ENCODE peak calls at places on chromosomes 12 and 14, in six cellular contexts. One of them, this sample, is unnamed.

GRCh38 chr14:72894623-72895378 is 900 bp upstream of the DPF3 start:
- DNase-seq in neural crest cell: peak; percentile 13
- DNase-seq in uterus: no peak
- DNase-seq in AG04449: no peak
- DNase-seq in ascending aorta: no peak
- DNase-seq in dorsolateral prefrontal cortex: no peak
- DNase-seq in this sample: no peak

GRCh38 chr12:18281941-18282340 is 20.6 kb downstream of the PIK3C2G start:
- DNase-seq in AG04449: no peak
- DNase-seq in ascending aorta: no peak
- DNase-seq in uterus: no peak
- DNase-seq in neural crest cell: no peak
- DNase-seq in dorsolateral prefrontal cortex: no peak
- DNase-seq in this sample: no peak

GRCh38 chr12:53791735-53792326 is 40.1 kb upstream of the CISTR start:
- DNase-seq in neural crest cell: peak; percentile 6
- DNase-seq in uterus: no peak
- DNase-seq in dorsolateral prefrontal cortex: no peak
- DNase-seq in AG04449: no peak
- DNase-seq in ascending aorta: no peak
- DNase-seq in this sample: no peak

GRCh38 chr14:49879683-49880204 is 13.1 kb upstream of the ARF6 start:
- DNase-seq in AG04449: no peak
- DNase-seq in ascending aorta: no peak
- DNase-seq in uterus: no peak
- DNase-seq in neural crest cell: no peak
- DNase-seq in dorsolateral prefrontal cortex: no peak
- DNase-seq in this sample: no peak

GRCh38 chr14:96091149-96091693 is 52.1 kb downstream of the C14orf132 start:
- DNase-seq in dorsolateral prefrontal cortex: peak; percentile 65
- DNase-seq in uterus: no peak
- DNase-seq in AG04449: no peak
- DNase-seq in neural crest cell: no peak
- DNase-seq in ascending aorta: no peak
- DNase-seq in this sample: no peak

GRCh38 chr12:72647139-72647538 is 375.0 kb downstream of the TRHDE start:
- DNase-seq in dorsolateral prefrontal cortex: no peak
- DNase-seq in uterus: no peak
- DNase-seq in ascending aorta: no peak
- DNase-seq in neural crest cell: no peak
- DNase-seq in AG04449: no peak
- DNase-seq in this sample: no peak

GRCh38 chr14:77761205-77761931 is 412 bp upstream of the SNW1 start:
- DNase-seq in ascending aorta: no peak
- DNase-seq in dorsolateral prefrontal cortex: peak; percentile 45
- DNase-seq in neural crest cell: peak; percentile 12
- DNase-seq in uterus: peak; percentile 40
- DNase-seq in AG04449: no peak
- DNase-seq in this sample: no peak

GRCh38 chr14:71742491-71742890 is 189.7 kb upstream of the RGS6 start:
- DNase-seq in ascending aorta: no peak
- DNase-seq in dorsolateral prefrontal cortex: no peak
- DNase-seq in AG04449: no peak
- DNase-seq in uterus: no peak
- DNase-seq in neural crest cell: no peak
- DNase-seq in this sample: no peak

GRCh38 chr12:24931666-24932405 is 17.1 kb downstream of the BCAT1 start:
- DNase-seq in ascending aorta: no peak
- DNase-seq in neural crest cell: no peak
- DNase-seq in AG04449: no peak
- DNase-seq in uterus: no peak
- DNase-seq in dorsolateral prefrontal cortex: no peak
- DNase-seq in this sample: no peak

GRCh38 chr14:22898302-22898894 is 15.4 kb downstream of the REM2 start:
- DNase-seq in neural crest cell: no peak
- DNase-seq in ascending aorta: no peak
- DNase-seq in AG04449: peak; percentile 51
- DNase-seq in dorsolateral prefrontal cortex: no peak
- DNase-seq in uterus: no peak
- DNase-seq in this sample: no peak

GRCh38 chr12:62190921-62191746 is 69.1 kb upstream of the USP15 start:
- DNase-seq in AG04449: no peak
- DNase-seq in dorsolateral prefrontal cortex: peak; percentile 47
- DNase-seq in ascending aorta: no peak
- DNase-seq in neural crest cell: peak; percentile 20
- DNase-seq in uterus: no peak
- DNase-seq in this sample: no peak

GRCh38 chr14:105416671-105417070 is 3.0 kb upstream of the MTA1 start:
- DNase-seq in AG04449: no peak
- DNase-seq in uterus: no peak
- DNase-seq in neural crest cell: no peak
- DNase-seq in ascending aorta: no peak
- DNase-seq in dorsolateral prefrontal cortex: no peak
- DNase-seq in this sample: no peak

GRCh38 chr12:55446334-55446733 is 2.5 kb downstream of the OR6C2 start:
- DNase-seq in uterus: no peak
- DNase-seq in neural crest cell: no peak
- DNase-seq in AG04449: no peak
- DNase-seq in ascending aorta: no peak
- DNase-seq in dorsolateral prefrontal cortex: no peak
- DNase-seq in this sample: no peak

GRCh38 chr12:3904999-3905398 is 31.8 kb upstream of the PARP11 start:
- DNase-seq in ascending aorta: no peak
- DNase-seq in AG04449: no peak
- DNase-seq in uterus: no peak
- DNase-seq in dorsolateral prefrontal cortex: no peak
- DNase-seq in neural crest cell: no peak
- DNase-seq in this sample: no peak

GRCh38 chr12:94267907-94268575 is 119.7 kb downstream of the PLXNC1 start:
- DNase-seq in dorsolateral prefrontal cortex: no peak
- DNase-seq in neural crest cell: no peak
- DNase-seq in AG04449: no peak
- DNase-seq in ascending aorta: no peak
- DNase-seq in uterus: no peak
- DNase-seq in this sample: no peak

GRCh38 chr12:42298887-42299286 is 27.0 kb downstream of the ZCRB1 start:
- DNase-seq in dorsolateral prefrontal cortex: no peak
- DNase-seq in neural crest cell: no peak
- DNase-seq in ascending aorta: no peak
- DNase-seq in AG04449: no peak
- DNase-seq in uterus: no peak
- DNase-seq in this sample: no peak

GRCh38 chr14:92927396-92928257 is 4.7 kb downstream of the CHGA start:
- DNase-seq in dorsolateral prefrontal cortex: no peak
- DNase-seq in uterus: no peak
- DNase-seq in neural crest cell: no peak
- DNase-seq in AG04449: no peak
- DNase-seq in ascending aorta: no peak
- DNase-seq in this sample: no peak

GRCh38 chr12:131044760-131045381 is 91.2 kb downstream of the ADGRD1 start:
- DNase-seq in uterus: no peak
- DNase-seq in ascending aorta: no peak
- DNase-seq in dorsolateral prefrontal cortex: no peak
- DNase-seq in neural crest cell: no peak
- DNase-seq in AG04449: no peak
- DNase-seq in this sample: no peak

GRCh38 chr12:113880337-113880736 is 85.8 kb downstream of the RBM19 start:
- DNase-seq in ascending aorta: no peak
- DNase-seq in neural crest cell: no peak
- DNase-seq in uterus: no peak
- DNase-seq in AG04449: no peak
- DNase-seq in dorsolateral prefrontal cortex: no peak
- DNase-seq in this sample: no peak

GRCh38 chr14:88129306-88130056 is 124.5 kb downstream of the GPR65 start:
- DNase-seq in AG04449: peak; percentile 9
- DNase-seq in ascending aorta: no peak
- DNase-seq in uterus: no peak
- DNase-seq in neural crest cell: no peak
- DNase-seq in dorsolateral prefrontal cortex: no peak
- DNase-seq in this sample: peak; percentile 8

GRCh38 chr12:30896461-30896860 is 30.1 kb upstream of the TSPAN11 start:
- DNase-seq in neural crest cell: no peak
- DNase-seq in ascending aorta: no peak
- DNase-seq in AG04449: no peak
- DNase-seq in uterus: no peak
- DNase-seq in dorsolateral prefrontal cortex: no peak
- DNase-seq in this sample: no peak

GRCh38 chr12:57341275-57341990 is 89.4 kb downstream of the R3HDM2 start:
- DNase-seq in dorsolateral prefrontal cortex: no peak
- DNase-seq in ascending aorta: no peak
- DNase-seq in neural crest cell: no peak
- DNase-seq in uterus: no peak
- DNase-seq in AG04449: no peak
- DNase-seq in this sample: no peak

GRCh38 chr14:90700928-90701776 is 115.1 kb downstream of the TTC7B start:
- DNase-seq in uterus: no peak
- DNase-seq in neural crest cell: no peak
- DNase-seq in AG04449: no peak
- DNase-seq in dorsolateral prefrontal cortex: no peak
- DNase-seq in ascending aorta: no peak
- DNase-seq in this sample: no peak

GRCh38 chr14:89955022-89955414 is 488 bp upstream of the EFCAB11 start:
- DNase-seq in AG04449: no peak
- DNase-seq in ascending aorta: no peak
- DNase-seq in uterus: no peak
- DNase-seq in neural crest cell: no peak
- DNase-seq in dorsolateral prefrontal cortex: no peak
- DNase-seq in this sample: no peak

GRCh38 chr12:104736307-104736706 is 221.8 kb downstream of the SLC41A2 start:
- DNase-seq in dorsolateral prefrontal cortex: no peak
- DNase-seq in uterus: no peak
- DNase-seq in ascending aorta: no peak
- DNase-seq in AG04449: peak; percentile 50
- DNase-seq in neural crest cell: no peak
- DNase-seq in this sample: no peak

GRCh38 chr14:72847721-72848120 is 46.2 kb downstream of the DPF3 start:
- DNase-seq in AG04449: no peak
- DNase-seq in uterus: no peak
- DNase-seq in dorsolateral prefrontal cortex: no peak
- DNase-seq in neural crest cell: no peak
- DNase-seq in ascending aorta: no peak
- DNase-seq in this sample: no peak

GRCh38 chr14:103141117-103141796 is 18.0 kb downstream of the TNFAIP2 start:
- DNase-seq in ascending aorta: no peak
- DNase-seq in AG04449: no peak
- DNase-seq in dorsolateral prefrontal cortex: no peak
- DNase-seq in uterus: no peak
- DNase-seq in neural crest cell: no peak
- DNase-seq in this sample: no peak

GRCh38 chr14:104682107-104682593 is 7.3 kb upstream of the INF2 start:
- DNase-seq in neural crest cell: no peak
- DNase-seq in uterus: no peak
- DNase-seq in AG04449: no peak
- DNase-seq in ascending aorta: no peak
- DNase-seq in dorsolateral prefrontal cortex: peak; percentile 44
- DNase-seq in this sample: no peak

GRCh38 chr12:57735952-57736742 is 2.4 kb downstream of the AGAP2 start:
- DNase-seq in ascending aorta: no peak
- DNase-seq in neural crest cell: peak; percentile 39
- DNase-seq in AG04449: no peak
- DNase-seq in dorsolateral prefrontal cortex: peak; percentile 69
- DNase-seq in uterus: peak; percentile 43
- DNase-seq in this sample: no peak

GRCh38 chr12:69290545-69291277 is 51.3 kb downstream of the CPSF6 start:
- DNase-seq in neural crest cell: peak; percentile 84
- DNase-seq in dorsolateral prefrontal cortex: peak; percentile 68
- DNase-seq in AG04449: peak; percentile 16
- DNase-seq in ascending aorta: no peak
- DNase-seq in uterus: peak; percentile 26
- DNase-seq in this sample: peak; percentile 7
- TF ChIP-seq CTCF in neural crest cell: peak; percentile 87
- TF ChIP-seq CTCF in dorsolateral prefrontal cortex: peak; percentile 92
- TF ChIP-seq CTCF in AG04449: peak; percentile 77
- TF ChIP-seq CTCF in ascending aorta: peak; percentile 54
- TF ChIP-seq CTCF in uterus: peak; percentile 36
- TF ChIP-seq CTCF in this sample: peak; percentile 43

DNA sequence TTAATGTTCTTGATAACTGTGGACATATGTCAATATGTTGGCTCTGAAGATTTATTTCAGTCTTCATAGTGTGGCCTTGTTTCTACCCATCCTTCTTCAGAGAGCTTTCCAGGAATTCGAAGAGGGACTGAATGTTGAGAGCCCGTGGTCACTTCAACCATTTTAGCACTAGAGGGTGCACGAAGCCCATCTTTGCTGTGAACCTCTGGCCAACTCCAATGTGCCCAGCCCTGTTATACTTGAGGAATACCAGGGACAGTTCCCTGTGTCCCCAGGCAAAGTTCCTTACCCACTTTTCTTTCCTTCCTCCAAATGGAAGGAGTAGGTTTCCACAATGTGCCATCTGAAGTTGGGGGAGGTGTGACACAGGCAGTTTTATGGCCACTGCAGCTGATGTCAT is 603.5 kb downstream of the RPL10L start:
- DNase-seq in dorsolateral prefrontal cortex: no peak
- DNase-seq in ascending aorta: no peak
- DNase-seq in uterus: no peak
- DNase-seq in AG04449: no peak
- DNase-seq in neural crest cell: peak; percentile 50
- DNase-seq in this sample: no peak
- TF ChIP-seq CTCF in dorsolateral prefrontal cortex: no peak
- TF ChIP-seq CTCF in ascending aorta: no peak
- TF ChIP-seq CTCF in uterus: no peak
- TF ChIP-seq CTCF in AG04449: peak; percentile 30
- TF ChIP-seq CTCF in neural crest cell: no peak
- TF ChIP-seq CTCF in this sample: no peak

GRCh38 chr14:64800000-64800399 is 79.7 kb downstream of the SPTB start:
- DNase-seq in ascending aorta: no peak
- DNase-seq in dorsolateral prefrontal cortex: no peak
- DNase-seq in AG04449: no peak
- DNase-seq in uterus: no peak
- DNase-seq in neural crest cell: no peak
- DNase-seq in this sample: no peak
- TF ChIP-seq CTCF in ascending aorta: peak; percentile 44
- TF ChIP-seq CTCF in dorsolateral prefrontal cortex: peak; percentile 40
- TF ChIP-seq CTCF in AG04449: peak; percentile 58
- TF ChIP-seq CTCF in uterus: peak; percentile 29
- TF ChIP-seq CTCF in neural crest cell: peak; percentile 55
- TF ChIP-seq CTCF in this sample: peak; percentile 48

GRCh38 chr14:85852900-85853299 is 323.0 kb downstream of the FLRT2 start:
- DNase-seq in AG04449: no peak
- DNase-seq in ascending aorta: no peak
- DNase-seq in dorsolateral prefrontal cortex: no peak
- DNase-seq in neural crest cell: no peak
- DNase-seq in uterus: no peak
- DNase-seq in this sample: no peak

GRCh38 chr14:85853996-85854526 is 324.1 kb downstream of the FLRT2 start:
- DNase-seq in dorsolateral prefrontal cortex: no peak
- DNase-seq in uterus: no peak
- DNase-seq in neural crest cell: no peak
- DNase-seq in ascending aorta: no peak
- DNase-seq in AG04449: no peak
- DNase-seq in this sample: no peak

DNA sequence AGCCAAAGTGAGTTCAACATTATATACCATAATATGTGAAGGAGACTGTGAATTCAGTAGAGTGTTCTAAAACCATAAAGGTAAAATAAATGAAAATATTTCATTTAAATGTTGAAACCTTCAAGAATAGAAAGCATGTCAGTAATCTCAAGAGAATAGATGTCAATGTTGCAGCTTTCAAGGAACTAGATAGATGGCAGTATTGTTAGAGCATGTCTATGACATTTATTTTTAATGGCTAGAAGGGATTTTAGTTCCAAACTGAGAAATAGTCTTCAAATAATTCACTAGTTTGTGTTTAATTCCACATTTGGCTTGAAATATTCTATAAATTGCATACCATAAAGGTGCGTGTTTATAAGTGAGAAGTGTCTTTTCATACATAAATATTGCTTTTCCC is 326.5 kb downstream of the FLRT2 start:
- DNase-seq in neural crest cell: no peak
- DNase-seq in dorsolateral prefrontal cortex: no peak
- DNase-seq in AG04449: no peak
- DNase-seq in uterus: no peak
- DNase-seq in ascending aorta: no peak
- DNase-seq in this sample: no peak
- TF ChIP-seq CTCF in neural crest cell: no peak
- TF ChIP-seq CTCF in dorsolateral prefrontal cortex: peak; percentile 47
- TF ChIP-seq CTCF in AG04449: no peak
- TF ChIP-seq CTCF in uterus: no peak
- TF ChIP-seq CTCF in ascending aorta: no peak
- TF ChIP-seq CTCF in this sample: no peak

This sample was measured in thoracic aorta.